ENCODE peak calls at places on chromosomes 2 and 18, in four cellular contexts. H is GM12865, S is adrenal gland, E is neural crest cell. M is an unnamed sample.

GRCh38 chr2:75954761-75955160 is 244.0 kb upstream of the GCFC2 start:
- DNase-seq in S (no peak), H (no peak), E (no peak), M (no peak)

GRCh38 chr2:218270721-218271486 is 585 bp downstream of the PNKD start:
- DNase-seq in E (no peak), S (peak), H (no peak), M (no peak)

GRCh38 chr2:39435974-39436591 is 1.0 kb downstream of the MAP4K3 start:
- DNase-seq in E (peak), H (no peak), S (peak), M (no peak)

GRCh38 chr2:210553371-210553770 is 3.0 kb upstream of the CPS1 start:
- DNase-seq in H (no peak), S (no peak), E (no peak), M (no peak)

GRCh38 chr2:38830546-38831159 is 45.1 kb downstream of the DHX57 start:
- DNase-seq in S (no peak), H (no peak), E (no peak), M (no peak)

GRCh38 chr2:2577366-2577765 is 246.3 kb upstream of the MYT1L start:
- DNase-seq in H (no peak), S (peak), E (no peak), M (no peak)

GRCh38 chr2:150586858-150587257 is 99.4 kb upstream of the RND3 start:
- DNase-seq in H (no peak), S (no peak), E (no peak), M (no peak)

GRCh38 chr2:239212553-239213419 is 188.0 kb downstream of the HDAC4 start:
- DNase-seq in E (no peak), S (no peak), H (no peak), M (no peak)

GRCh38 chr2:163802289-163802688 is 66.5 kb upstream of the FIGN start:
- DNase-seq in E (no peak), H (no peak), S (no peak), M (no peak)

GRCh38 chr2:238946586-238947242 is 98.8 kb downstream of the TWIST2 start:
- DNase-seq in H (no peak), E (no peak), S (peak), M (no peak)

GRCh38 chr2:69554981-69555380 is 88.6 kb downstream of the AAK1 start:
- DNase-seq in E (no peak), H (peak), S (no peak), M (no peak)

GRCh38 chr2:200125463-200125862 is 170.1 kb downstream of the MAIP1 start:
- DNase-seq in S (no peak), H (no peak), E (no peak), M (no peak)

GRCh38 chr2:105541189-105542050 is 142.6 kb upstream of the FHL2 start:
- DNase-seq in H (no peak), E (no peak), S (peak), M (no peak)

GRCh38 chr2:94990956-94991355 is 34.6 kb upstream of the MAL start:
- DNase-seq in H (no peak), S (peak), E (no peak), M (no peak)

GRCh38 chr2:21451418-21451817 is 327.6 kb downstream of the TDRD15 start:
- DNase-seq in S (no peak), E (no peak), H (no peak), M (no peak)

GRCh38 chr2:101597347-101597944 is 100.1 kb upstream of the MAP4K4 start:
- DNase-seq in H (no peak), S (no peak), E (no peak), M (no peak)

GRCh38 chr18:74204543-74205152 is 56.3 kb downstream of the TIMM21 start:
- DNase-seq in E (no peak), H (peak), S (no peak), M (peak)

GRCh38 chr18:21448301-21448700 is 152.2 kb downstream of the ESCO1 start:
- DNase-seq in S (no peak), E (no peak), H (no peak), M (no peak)

GRCh38 chr2:153811516-153811915 is 60.2 kb upstream of the GALNT13 start:
- DNase-seq in H (no peak), E (no peak), S (no peak), M (no peak)

GRCh38 chr2:171086352-171087290 is 74.1 kb downstream of the TLK1 start:
- DNase-seq in H (peak), S (peak), E (peak), M (peak)

GRCh38 chr18:1663879-1664705 is 759.4 kb downstream of the ADCYAP1 start:
- DNase-seq in E (peak), S (peak), H (peak), M (peak)

GRCh38 chr2:196166876-196167275 is 4.5 kb downstream of the STK17B start:
- DNase-seq in E (no peak), H (peak), S (no peak), M (peak)

GRCh38 chr18:31643003-31643402 is 41.4 kb downstream of the B4GALT6 start:
- DNase-seq in S (no peak), E (no peak), H (no peak), M (no peak)

DNA sequence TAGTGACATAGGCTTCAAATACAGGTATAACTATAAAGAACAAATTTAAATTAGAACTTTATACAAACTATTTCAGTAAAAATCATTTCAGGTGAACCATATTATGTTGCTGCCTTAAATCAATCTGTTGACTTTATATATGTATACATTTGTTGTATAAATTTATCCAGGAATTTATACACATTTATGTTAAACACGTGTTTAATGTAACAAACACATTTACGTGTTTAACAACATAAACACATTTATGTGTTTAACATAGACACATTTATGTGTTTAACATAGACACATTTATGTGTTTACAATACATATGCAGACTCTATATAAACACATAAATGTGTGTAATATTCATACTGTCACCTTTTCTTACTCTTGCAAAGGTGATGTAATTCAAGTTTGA is 75.4 kb upstream of the TWSG1 start:
- DNase-seq in H (no peak), E (no peak), S (no peak), M (no peak)
- TF ChIP-seq CTCF in H (no peak), E (no peak), S (no peak), M (no peak)

GRCh38 chr2:20223345-20224190 is 1.4 kb downstream of the SDC1 start:
- DNase-seq in E (peak), S (peak), H (peak), M (peak)
- TF ChIP-seq CTCF in E (peak), S (no peak), H (no peak), M (no peak)

GRCh38 chr18:68738572-68738971 is 23.7 kb upstream of the TMX3 start:
- DNase-seq in S (no peak), H (no peak), E (no peak), M (no peak)

GRCh38 chr18:68734311-68734710 is 19.4 kb upstream of the TMX3 start:
- DNase-seq in S (no peak), H (no peak), E (no peak), M (no peak)

GRCh38 chr18:68740966-68741365 is 26.1 kb upstream of the TMX3 start:
- DNase-seq in E (no peak), S (no peak), H (no peak), M (no peak)

GRCh38 chr18:68733693-68734092 is 18.8 kb upstream of the TMX3 start:
- DNase-seq in E (no peak), H (no peak), S (no peak), M (no peak)

DNA sequence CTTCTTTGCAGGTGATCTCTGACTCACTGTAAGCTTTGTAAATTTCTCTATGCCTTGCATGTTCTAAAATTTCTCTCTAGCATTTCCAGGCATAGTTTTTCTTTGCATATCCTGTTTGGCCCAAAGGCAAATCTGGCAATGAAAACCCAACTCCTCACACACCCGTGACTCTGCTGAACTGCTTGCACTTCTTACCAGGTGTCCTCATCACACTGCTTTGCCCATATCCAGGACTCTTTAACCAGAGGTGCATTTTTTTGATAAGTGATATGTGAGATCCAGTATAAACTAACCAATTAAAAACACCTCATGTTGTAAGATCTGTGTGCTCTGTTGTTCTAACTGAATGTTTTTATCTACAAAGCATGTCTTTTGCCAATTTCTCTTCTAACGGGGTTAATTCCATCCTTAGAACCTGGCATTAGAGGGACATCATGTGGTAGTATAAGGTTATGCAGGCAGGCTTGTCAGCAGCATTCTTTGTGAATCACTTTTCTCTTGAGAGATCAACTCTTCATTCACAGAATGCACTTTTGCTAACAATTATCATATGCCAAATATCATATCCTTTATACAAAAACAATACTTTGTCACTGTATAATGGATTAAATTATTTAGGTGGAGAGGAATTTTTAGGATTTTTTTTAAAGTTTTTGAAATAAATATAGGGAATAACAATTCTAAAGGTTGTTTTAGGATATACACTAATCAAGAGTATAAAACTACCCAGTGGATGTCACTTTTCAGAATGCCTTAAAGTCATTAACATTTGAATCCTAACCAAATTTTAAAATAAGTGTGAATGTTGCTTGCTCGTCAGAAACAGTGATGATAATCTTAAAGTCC is 20.8 kb upstream of the TMX3 start:
- DNase-seq in E (no peak), S (no peak), H (peak), M (peak)
- TF ChIP-seq CTCF in E (peak), S (peak), H (peak), M (peak)

GRCh38 chr2:234476766-234477165 is 20.1 kb downstream of the ARL4C start:
- DNase-seq in H (no peak), E (no peak), S (no peak), M (no peak)
- TF ChIP-seq CTCF in H (no peak), E (no peak), S (no peak), M (no peak)

GRCh38 chr18:36411745-36412168 is 114.2 kb downstream of the FHOD3 start:
- DNase-seq in H (peak), S (no peak), E (no peak), M (peak)
- TF ChIP-seq CTCF in H (peak), S (peak), E (peak), M (no peak)

GRCh38 chr2:219911541-219911940 is 284.1 kb downstream of the SLC4A3 start:
- DNase-seq in S (no peak), E (no peak), H (no peak), M (no peak)

GRCh38 chr2:219908538-219908937 is 281.1 kb downstream of the SLC4A3 start:
- DNase-seq in S (no peak), H (no peak), E (no peak), M (no peak)

GRCh38 chr2:219916261-219916660 is 288.8 kb downstream of the SLC4A3 start:
- DNase-seq in E (no peak), H (no peak), S (no peak), M (no peak)

GRCh38 chr2:219914577-219914976 is 287.1 kb downstream of the SLC4A3 start:
- DNase-seq in E (no peak), S (no peak), H (no peak), M (no peak)

GRCh38 chr2:219912530-219912929 is 285.1 kb downstream of the SLC4A3 start:
- DNase-seq in H (no peak), E (no peak), S (no peak), M (no peak)
- TF ChIP-seq CTCF in H (no peak), E (peak), S (no peak), M (no peak)

GRCh38 chr2:228344531-228344930 is 163.0 kb upstream of the SPHKAP start:
- DNase-seq in S (no peak), H (no peak), E (no peak), M (no peak)

GRCh38 chr2:228334173-228334572 is 152.7 kb upstream of the SPHKAP start:
- DNase-seq in S (no peak), E (no peak), H (no peak), M (no peak)

DNA sequence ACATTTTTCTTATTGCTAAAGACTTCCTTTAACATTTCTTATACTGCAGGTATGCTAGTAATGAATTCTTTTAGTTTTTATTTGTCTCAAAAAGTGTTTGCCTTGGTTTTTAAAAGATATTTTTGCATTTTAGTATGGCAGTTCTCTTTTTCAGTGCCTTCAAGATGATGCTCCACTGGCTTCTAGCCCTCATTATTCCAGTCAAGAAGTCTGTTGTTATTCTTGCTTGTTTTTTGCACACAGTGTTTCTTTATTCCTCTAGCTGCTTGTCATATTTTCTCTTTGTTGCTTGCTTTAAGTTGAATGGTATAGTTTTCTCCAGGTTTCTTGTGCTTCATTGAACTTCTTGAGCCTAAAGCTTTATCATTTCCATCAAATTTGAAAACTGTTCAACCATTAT is 158.0 kb upstream of the SPHKAP start:
- DNase-seq in H (no peak), S (no peak), E (no peak), M (no peak)
- TF ChIP-seq CTCF in H (no peak), S (no peak), E (no peak), M (no peak)

M was measured in activated CD8-positive, alpha-beta T cell treated with anti-CD3 and anti-CD28 coated beads for 36 hours.